ENCODE peak calls at places on chromosomes 3 and 15, in eight cellular contexts. U is colonic mucosa; X is transverse colon; C is A549; Y is CD8-positive, alpha-beta T cell; S is mucosa of descending colon; A is K562; J is heart left ventricle. N is an unnamed sample.

GRCh38 chr3:156416846-156417581 is 137.9 kb downstream of the SSR3 start:
- DNase-seq in U (no peak), X (no peak), C (no peak), Y (no peak), S (no peak), A (no peak), J (no peak), N (peak)

GRCh38 chr3:122151480-122151879 is 32.0 kb upstream of the CASR start:
- DNase-seq in U (no peak), X (no peak), C (no peak), Y (no peak), S (no peak), A (no peak), J (no peak), N (no peak)

GRCh38 chr3:58111513-58112184 is 99.1 kb downstream of the DNASE1L3 start:
- DNase-seq in U (peak), X (peak), C (no peak), Y (no peak), S (peak), A (no peak), J (no peak), N (peak)

GRCh38 chr3:127784283-127784682 is 38.0 kb downstream of the MGLL start:
- DNase-seq in U (no peak), X (no peak), C (no peak), Y (no peak), S (peak), A (no peak), J (no peak), N (peak)

GRCh38 chr3:157282261-157283191 is 122.6 kb upstream of the CCNL1 start:
- DNase-seq in U (no peak), X (no peak), C (no peak), Y (no peak), S (no peak), A (no peak), J (no peak), N (no peak)

GRCh38 chr3:29152379-29152778 is 128.5 kb upstream of the RBMS3 start:
- DNase-seq in U (no peak), X (no peak), C (peak), Y (no peak), S (no peak), A (no peak), J (no peak), N (no peak)

GRCh38 chr3:185270262-185270955 is 16.6 kb upstream of the EHHADH start:
- DNase-seq in U (peak), X (peak), C (peak), Y (no peak), S (no peak), A (peak), J (no peak), N (peak)

GRCh38 chr3:65573548-65574116 is 465.1 kb downstream of the MAGI1 start:
- DNase-seq in U (no peak), X (no peak), C (no peak), Y (no peak), S (no peak), A (no peak), J (no peak), N (no peak)

GRCh38 chr3:186471781-186472180 is 72.4 kb downstream of the CRYGS start:
- DNase-seq in U (no peak), X (no peak), C (no peak), Y (no peak), S (no peak), A (no peak), J (no peak), N (no peak)
- H3K4me3 ChIP-seq in U (no peak), X (no peak), C (no peak), Y (no peak), S (no peak), A (no peak), J (no peak), N (no peak)

DNA sequence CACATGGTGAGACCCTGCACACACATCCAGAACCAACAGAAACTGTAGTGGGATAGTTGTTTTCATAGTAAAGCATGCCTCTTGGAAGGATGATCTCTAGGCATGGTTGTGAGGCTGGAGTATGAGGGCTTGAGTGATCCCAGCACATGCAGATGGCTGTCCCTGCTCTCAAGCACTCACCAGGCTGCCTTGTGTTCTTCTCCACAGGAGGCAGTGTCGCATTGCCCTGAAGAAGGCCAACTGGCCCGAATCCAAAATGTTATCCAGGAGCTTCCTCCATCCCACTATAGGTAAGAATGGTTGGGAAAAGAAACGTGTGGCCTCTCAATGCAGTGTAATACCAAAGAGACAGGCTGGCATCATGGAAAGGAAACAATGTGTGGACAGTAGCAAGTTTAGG is 82.7 kb downstream of the TMEM39A start:
- DNase-seq in U (no peak), X (no peak), C (peak), Y (no peak), S (no peak), A (peak), J (no peak), N (no peak)
- TF ChIP-seq CTCF in U (no peak), X (no peak), C (no peak), Y (no peak), S (no peak), A (peak), J (peak), N (no peak)

GRCh38 chr15:89664951-89665350 is 9.7 kb upstream of the KIF7 start:
- DNase-seq in U (no peak), X (no peak), C (no peak), Y (no peak), S (no peak), A (no peak), J (no peak), N (no peak)
- H3K4me3 ChIP-seq in U (peak), X (peak), C (peak), Y (no peak), S (no peak), A (no peak), J (peak), N (peak)

DNA sequence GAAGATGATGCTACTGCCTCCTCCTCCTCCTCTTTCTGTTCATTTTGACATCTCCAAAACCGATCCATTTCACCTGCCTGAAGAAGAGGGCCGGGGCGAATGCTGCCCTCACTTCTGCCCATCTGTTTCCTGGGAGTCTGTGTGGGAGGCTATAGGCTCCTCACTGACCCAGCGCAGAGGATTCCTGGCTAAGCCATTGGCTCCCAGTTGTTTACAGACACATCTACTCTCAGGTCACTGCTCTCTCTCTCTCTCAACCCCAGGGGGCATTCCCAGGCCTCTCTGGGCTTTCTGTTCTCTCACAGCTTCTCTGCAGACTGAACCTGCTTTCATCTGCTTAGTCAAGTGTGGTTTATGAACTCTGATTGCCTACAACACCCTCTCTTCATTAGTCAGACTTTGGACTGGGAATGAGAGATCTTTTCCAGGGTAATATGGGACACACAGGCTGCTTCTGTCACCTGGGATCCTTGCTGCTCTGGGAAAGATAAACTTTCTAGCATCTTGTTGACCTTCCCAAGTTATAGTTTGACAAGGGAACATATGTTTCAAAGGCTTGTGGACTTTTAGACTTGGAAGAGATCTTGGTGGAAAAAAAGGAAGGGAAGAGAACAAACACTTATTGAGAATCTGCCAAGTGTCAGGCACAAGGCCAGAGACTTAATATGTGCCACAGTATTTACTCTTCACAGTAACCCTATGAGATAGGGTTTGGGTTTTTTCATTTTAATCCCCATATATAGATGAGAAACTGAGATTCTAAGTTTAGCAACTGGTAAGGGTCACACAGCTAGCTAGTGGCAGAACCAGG is 30.2 kb upstream of the USP3 start:
- DNase-seq in U (peak), X (peak), C (peak), Y (peak), S (peak), A (no peak), J (no peak), N (peak)
- TF ChIP-seq CTCF in U (no peak), X (no peak), C (no peak), Y (no peak), S (no peak), A (no peak), J (no peak), N (no peak)

DNA sequence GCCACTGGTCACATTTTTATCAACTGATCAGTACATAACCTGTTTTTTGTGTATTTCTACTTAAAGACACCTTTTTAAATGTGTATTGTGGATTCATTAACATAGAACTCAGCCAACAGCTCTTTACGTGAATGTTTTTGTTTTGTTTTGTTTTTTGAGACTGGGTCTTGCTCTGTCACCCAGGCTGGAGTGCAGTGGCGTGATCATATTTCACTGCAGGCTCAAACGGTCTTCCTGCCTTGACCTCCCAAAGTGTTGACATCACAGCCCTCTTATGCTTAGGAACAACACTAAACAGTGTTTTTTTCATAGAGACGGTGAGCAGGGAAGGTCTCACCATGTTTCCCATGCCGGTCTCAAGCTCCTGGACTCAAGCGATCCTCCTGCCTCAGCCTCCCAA is 9.9 kb downstream of the PSMA4 start:
- DNase-seq in U (no peak), X (no peak), C (no peak), Y (no peak), S (no peak), A (no peak), J (no peak), N (no peak)
- H3K4me3 ChIP-seq in U (no peak), X (no peak), C (no peak), Y (no peak), S (no peak), A (no peak), J (no peak), N (no peak)

DNA sequence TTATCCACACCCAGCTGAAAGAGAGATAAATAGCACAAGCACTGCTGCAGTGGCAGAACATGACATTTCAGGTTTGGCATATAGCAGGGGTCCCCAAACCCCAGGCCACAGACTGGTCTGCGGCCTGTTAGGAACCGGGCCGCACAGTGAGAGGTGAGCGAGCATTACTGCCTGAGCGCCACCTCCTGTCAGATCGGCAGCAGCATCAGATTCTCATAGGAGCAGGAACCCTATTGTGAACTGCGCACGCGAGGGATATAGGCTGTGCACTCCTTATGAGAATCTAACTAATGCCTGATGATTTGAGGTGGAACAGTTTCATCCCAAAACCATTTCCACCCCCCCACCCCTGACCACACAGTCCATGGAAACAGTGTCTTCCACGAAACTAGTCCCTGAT is 54.6 kb downstream of the CCR4 start:
- DNase-seq in U (no peak), X (no peak), C (no peak), Y (no peak), S (no peak), A (peak), J (no peak), N (no peak)
- TF ChIP-seq CTCF in U (no peak), X (no peak), C (no peak), Y (no peak), S (no peak), A (peak), J (no peak), N (no peak)

GRCh38 chr3:195755391-195755790 is 34.6 kb downstream of the MUC20 start:
- DNase-seq in U (no peak), X (no peak), C (no peak), Y (no peak), S (peak), A (no peak), J (no peak), N (no peak)

GRCh38 chr3:195757827-195758226 is 37.0 kb downstream of the MUC20 start:
- DNase-seq in U (no peak), X (no peak), C (no peak), Y (no peak), S (peak), A (no peak), J (no peak), N (no peak)

GRCh38 chr3:195756935-195757302 is 36.1 kb downstream of the MUC20 start:
- DNase-seq in U (no peak), X (no peak), C (no peak), Y (no peak), S (peak), A (no peak), J (no peak), N (no peak)

GRCh38 chr3:195758721-195759353 is 38.1 kb downstream of the MUC20 start:
- DNase-seq in U (no peak), X (no peak), C (no peak), Y (no peak), S (peak), A (no peak), J (no peak), N (no peak)

DNA sequence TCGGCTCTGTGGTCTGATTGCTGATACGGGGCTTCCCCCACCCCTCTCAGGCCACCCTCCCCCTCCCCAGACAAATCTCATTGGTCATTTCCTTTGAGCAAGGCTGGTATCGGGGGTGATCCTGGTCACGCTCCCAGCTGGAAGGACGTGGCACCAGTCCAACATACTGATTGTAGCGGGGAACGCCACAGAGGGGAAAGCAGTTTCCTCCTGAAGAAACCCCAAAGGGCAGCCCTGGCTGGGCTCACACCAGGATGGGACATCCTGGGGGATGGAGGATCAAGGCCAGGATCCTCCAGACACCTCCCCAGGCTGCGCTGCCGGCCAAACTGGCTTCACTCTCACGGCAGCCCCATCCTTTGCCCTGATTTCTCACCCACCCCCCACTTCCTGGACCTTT is 36.6 kb downstream of the MUC20 start:
- DNase-seq in U (no peak), X (no peak), C (no peak), Y (no peak), S (peak), A (no peak), J (no peak), N (no peak)
- H3K4me3 ChIP-seq in U (no peak), X (no peak), C (no peak), Y (no peak), S (no peak), A (no peak), J (no peak), N (no peak)

GRCh38 chr3:39065197-39065596 is 13.4 kb downstream of the WDR48 start:
- DNase-seq in U (peak), X (peak), C (peak), Y (peak), S (no peak), A (peak), J (no peak), N (peak)
- TF ChIP-seq CTCF in U (no peak), X (peak), C (no peak), Y (peak), S (no peak), A (peak), J (peak), N (peak)

DNA sequence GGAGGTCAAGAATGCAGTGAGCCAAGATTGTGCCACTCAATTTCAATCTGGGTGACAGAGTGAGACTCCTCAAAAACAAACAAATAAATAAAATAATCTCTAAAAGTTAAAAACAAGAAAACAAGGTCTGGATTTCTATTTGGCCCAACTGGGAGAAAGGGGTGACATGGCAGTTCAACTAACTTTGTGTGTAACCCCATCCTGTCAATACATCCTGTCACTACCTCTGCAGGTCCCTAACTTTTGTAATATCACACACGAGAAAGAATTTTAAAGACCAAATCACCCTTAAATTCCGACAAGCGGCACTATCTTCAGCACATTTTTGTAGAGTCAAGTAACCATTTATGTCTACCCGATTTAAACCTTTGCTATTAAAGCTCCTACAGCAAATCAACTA is 10.2 kb downstream of the SLTM start:
- DNase-seq in U (no peak), X (no peak), C (no peak), Y (no peak), S (no peak), A (no peak), J (no peak), N (no peak)
- H3K4me3 ChIP-seq in U (no peak), X (no peak), C (no peak), Y (no peak), S (no peak), A (no peak), J (no peak), N (no peak)

DNA sequence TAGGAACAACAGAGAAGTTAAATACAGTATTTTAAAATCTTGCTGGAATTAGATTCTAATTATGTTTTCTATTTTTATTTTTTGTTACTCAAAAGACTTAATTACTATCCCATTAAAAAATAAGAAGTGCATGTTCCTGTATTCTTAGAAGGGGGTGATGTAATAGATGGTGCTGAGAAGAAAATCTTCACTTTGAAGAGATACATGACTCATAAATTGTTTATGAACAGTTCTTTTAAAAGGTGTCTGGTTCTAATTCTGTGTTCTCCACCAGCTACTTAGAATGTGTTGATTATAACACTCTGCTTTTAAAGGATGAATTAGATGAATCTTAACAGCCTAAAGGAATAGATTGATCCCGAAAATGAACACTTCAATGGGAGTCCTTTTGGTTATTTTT is 8.2 kb downstream of the RCN2 start:
- DNase-seq in U (no peak), X (no peak), C (no peak), Y (no peak), S (no peak), A (no peak), J (no peak), N (no peak)
- TF ChIP-seq CTCF in U (no peak), X (no peak), C (no peak), Y (no peak), S (no peak), A (no peak), J (no peak), N (no peak)

N was measured in GM12865.